ENCODE peak calls at places on chromosomes 7 and 10, in four cellular contexts. Z, Q, S and T are unnamed samples.

GRCh38 chr10:57785068-57785467 is 482.6 kb downstream of the IPMK start:
- DNase-seq in Z (no peak), Q (no peak), S (no peak), T (no peak)

GRCh38 chr10:99329238-99329890 is at the start of gene CNNM1:
- DNase-seq in Z (peak), Q (peak), S (peak), T (peak)

GRCh38 chr10:89522463-89522862 is 12.9 kb downstream of the SLC16A12 start:
- DNase-seq in Z (no peak), Q (no peak), S (no peak), T (no peak)

GRCh38 chr7:140478361-140479061 is 794 bp downstream of the MKRN1 start:
- DNase-seq in Z (peak), Q (peak), S (no peak), T (no peak)

GRCh38 chr7:101947899-101948298 is 130.5 kb downstream of the CUX1 start:
- DNase-seq in Z (no peak), Q (no peak), S (peak), T (peak)

GRCh38 chr7:151706568-151707469 is 170.1 kb downstream of the PRKAG2 start:
- DNase-seq in Z (no peak), Q (no peak), S (no peak), T (no peak)

GRCh38 chr7:1558181-1558811 is 2.3 kb upstream of the TMEM184A start:
- DNase-seq in Z (peak), Q (no peak), S (no peak), T (peak)

GRCh38 chr7:155232911-155233702 is 64.6 kb upstream of the INSIG1 start:
- DNase-seq in Z (peak), Q (no peak), S (no peak), T (no peak)

GRCh38 chr7:81161459-81162075 is 242.7 kb upstream of the SEMA3C start:
- DNase-seq in Z (no peak), Q (no peak), S (no peak), T (no peak)

GRCh38 chr7:141220263-141220662 is 146.4 kb downstream of the TMEM178B start:
- DNase-seq in Z (no peak), Q (no peak), S (no peak), T (no peak)

GRCh38 chr10:103443475-103444185 is 8.5 kb downstream of the CALHM2 start:
- DNase-seq in Z (no peak), Q (no peak), S (no peak), T (no peak)

GRCh38 chr10:127877701-127878100 is 15.0 kb downstream of the CLRN3 start:
- DNase-seq in Z (no peak), Q (no peak), S (no peak), T (no peak)

GRCh38 chr7:7188091-7188490 is 5.7 kb downstream of the C1GALT1 start:
- DNase-seq in Z (no peak), Q (no peak), S (no peak), T (no peak)

GRCh38 chr10:103921750-103922195 is 3.8 kb upstream of the STN1 start:
- DNase-seq in Z (no peak), Q (peak), S (no peak), T (no peak)

GRCh38 chr10:103067951-103068350 is 125.1 kb downstream of the NT5C2 start:
- DNase-seq in Z (no peak), Q (no peak), S (no peak), T (no peak)

GRCh38 chr7:100705341-100705752 is 574 bp upstream of the POP7 start:
- DNase-seq in Z (peak), Q (peak), S (peak), T (peak)

GRCh38 chr7:72805526-72806494 is 22.2 kb downstream of the TYW1B start:
- DNase-seq in Z (no peak), Q (no peak), S (no peak), T (no peak)

GRCh38 chr7:77811895-77812685 is 13.5 kb downstream of the PHTF2 start:
- DNase-seq in Z (no peak), Q (no peak), S (no peak), T (no peak)

GRCh38 chr7:157219154-157219553 is 80.4 kb downstream of the UBE3C start:
- DNase-seq in Z (no peak), Q (peak), S (no peak), T (peak)

GRCh38 chr10:12643279-12643678 is 293.9 kb downstream of the CAMK1D start:
- DNase-seq in Z (no peak), Q (no peak), S (no peak), T (no peak)

GRCh38 chr7:98420966-98421612 is 20.2 kb upstream of the BAIAP2L1 start:
- DNase-seq in Z (peak), Q (peak), S (peak), T (peak)

GRCh38 chr10:97584060-97584797 is at the start of gene HOGA1:
- DNase-seq in Z (peak), Q (peak), S (peak), T (peak)

GRCh38 chr7:5526190-5527037 is 102.8 kb upstream of the TNRC18 start:
- DNase-seq in Z (no peak), Q (no peak), S (no peak), T (no peak)

GRCh38 chr10:75211007-75211735 is 575 bp downstream of the VDAC2 start:
- DNase-seq in Z (no peak), Q (no peak), S (no peak), T (no peak)

GRCh38 chr10:23695825-23696420 is 257.0 kb downstream of the OTUD1 start:
- DNase-seq in Z (no peak), Q (no peak), S (no peak), T (no peak)

GRCh38 chr10:36195364-36195763 is 553.3 kb upstream of the FZD8 start:
- DNase-seq in Z (no peak), Q (no peak), S (no peak), T (no peak)

GRCh38 chr10:62992145-62992721 is 140.9 kb upstream of the NRBF2 start:
- DNase-seq in Z (no peak), Q (no peak), S (no peak), T (no peak)

GRCh38 chr10:125030567-125031197 is 88.8 kb downstream of the ZRANB1 start:
- DNase-seq in Z (no peak), Q (no peak), S (no peak), T (peak)

GRCh38 chr7:70739646-70740045 is 392.3 kb upstream of the GALNT17 start:
- DNase-seq in Z (no peak), Q (no peak), S (no peak), T (no peak)
- H3K27ac ChIP-seq in Z (no peak), Q (no peak), S (no peak), T (no peak)

GRCh38 chr7:134141868-134142264 is 14.7 kb downstream of the LRGUK start:
- DNase-seq in Z (no peak), Q (no peak), S (no peak), T (no peak)
- H3K27ac ChIP-seq in Z (no peak), Q (no peak), S (no peak), T (no peak)

GRCh38 chr10:87721781-87722180 is 62.1 kb downstream of the PAPSS2 start:
- DNase-seq in Z (no peak), Q (no peak), S (no peak), T (no peak)

GRCh38 chr10:87712913-87713616 is 53.4 kb downstream of the PAPSS2 start:
- DNase-seq in Z (no peak), Q (no peak), S (no peak), T (no peak)

GRCh38 chr10:87720665-87721064 is 61.0 kb downstream of the PAPSS2 start:
- DNase-seq in Z (no peak), Q (no peak), S (no peak), T (no peak)

GRCh38 chr10:87713707-87714106 is 54.0 kb downstream of the PAPSS2 start:
- DNase-seq in Z (no peak), Q (no peak), S (no peak), T (no peak)

GRCh38 chr10:87715727-87716670 is 56.3 kb downstream of the PAPSS2 start:
- DNase-seq in Z (no peak), Q (no peak), S (no peak), T (no peak)
- H3K27ac ChIP-seq in Z (no peak), Q (no peak), S (no peak), T (no peak)

GRCh38 chr7:96127746-96128145 is 194.2 kb downstream of the SLC25A13 start:
- DNase-seq in Z (no peak), Q (no peak), S (no peak), T (no peak)

GRCh38 chr7:96131525-96131924 is 190.4 kb downstream of the SLC25A13 start:
- DNase-seq in Z (no peak), Q (no peak), S (no peak), T (no peak)

GRCh38 chr7:96122746-96123145 is 199.2 kb downstream of the SLC25A13 start:
- DNase-seq in Z (no peak), Q (no peak), S (no peak), T (no peak)

GRCh38 chr7:96121752-96122151 is 200.1 kb downstream of the SLC25A13 start:
- DNase-seq in Z (no peak), Q (no peak), S (no peak), T (no peak)

GRCh38 chr7:96126382-96126781 is 195.5 kb downstream of the SLC25A13 start:
- DNase-seq in Z (no peak), Q (no peak), S (no peak), T (no peak)
- H3K27ac ChIP-seq in Z (no peak), Q (no peak), S (no peak), T (no peak)

GRCh38 chr7:121078701-121079227 is 90.3 kb downstream of the CPED1 start:
- DNase-seq in Z (no peak), Q (no peak), S (no peak), T (no peak)

GRCh38 chr7:121077165-121077630 is 88.7 kb downstream of the CPED1 start:
- DNase-seq in Z (no peak), Q (no peak), S (no peak), T (no peak)

GRCh38 chr7:121076350-121077164 is 88.0 kb downstream of the CPED1 start:
- DNase-seq in Z (no peak), Q (no peak), S (no peak), T (no peak)

GRCh38 chr7:121073463-121074099 is 85.1 kb downstream of the CPED1 start:
- DNase-seq in Z (no peak), Q (no peak), S (no peak), T (no peak)

DNA sequence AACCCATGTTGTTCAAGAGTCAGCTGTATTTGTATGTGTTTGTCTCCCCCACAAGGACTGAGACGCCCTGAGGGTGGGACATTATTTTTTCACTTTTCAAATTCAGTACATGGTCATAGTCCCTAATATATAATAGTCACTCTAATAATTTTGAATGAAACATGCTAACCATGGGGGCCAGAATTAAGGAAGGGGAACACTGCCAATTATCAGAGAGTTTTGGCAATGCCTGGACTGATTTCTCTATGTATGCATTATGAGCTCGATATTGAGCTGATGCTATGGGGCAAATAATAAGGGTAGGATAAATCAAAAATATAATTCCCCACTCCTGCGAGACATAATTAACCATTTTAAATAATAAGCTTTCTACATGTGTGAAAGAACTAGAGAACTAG is 87.4 kb downstream of the CPED1 start:
- DNase-seq in Z (no peak), Q (no peak), S (no peak), T (no peak)
- H3K27ac ChIP-seq in Z (no peak), Q (no peak), S (no peak), T (no peak)

GRCh38 chr10:26735435-26735834 is 37.9 kb downstream of the PDSS1 start:
- DNase-seq in Z (no peak), Q (no peak), S (no peak), T (no peak)

GRCh38 chr10:26739087-26739631 is 41.7 kb downstream of the PDSS1 start:
- DNase-seq in Z (no peak), Q (no peak), S (no peak), T (no peak)

GRCh38 chr10:26741368-26741767 is 43.9 kb downstream of the PDSS1 start:
- DNase-seq in Z (no peak), Q (no peak), S (no peak), T (no peak)

GRCh38 chr10:26738354-26738753 is 40.9 kb downstream of the PDSS1 start:
- DNase-seq in Z (no peak), Q (no peak), S (no peak), T (no peak)

GRCh38 chr10:26737730-26738129 is 40.2 kb downstream of the PDSS1 start:
- DNase-seq in Z (no peak), Q (no peak), S (no peak), T (no peak)
- H3K27ac ChIP-seq in Z (no peak), Q (no peak), S (peak), T (no peak)

DNA sequence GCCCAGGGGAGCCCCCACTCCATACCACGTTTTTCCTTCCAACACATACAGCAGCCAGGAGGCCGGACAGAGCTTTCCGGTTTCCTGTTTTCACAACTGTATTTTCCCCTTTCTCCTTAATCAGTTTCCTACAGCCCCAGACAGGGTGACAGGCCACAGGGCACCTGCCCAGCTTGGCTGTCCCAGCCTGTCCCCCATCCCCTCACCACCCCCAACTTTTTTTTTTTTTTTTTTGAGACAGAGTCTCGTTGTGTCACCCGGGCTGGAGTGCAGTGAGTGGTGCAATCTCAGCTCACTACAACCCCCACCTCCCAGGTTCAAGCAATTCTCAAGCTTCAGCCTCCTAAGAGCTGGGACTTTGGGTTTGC is 10.3 kb upstream of the HSPB1 start:
- DNase-seq in Z (no peak), Q (no peak), S (no peak), T (no peak)
- H3K27ac ChIP-seq in Z (peak), Q (peak), S (peak), T (peak)

GRCh38 chr7:50665403-50666123 is 100.4 kb upstream of the DDC start:
- DNase-seq in Z (no peak), Q (no peak), S (no peak), T (no peak)
- H3K27ac ChIP-seq in Z (no peak), Q (no peak), S (peak), T (no peak)

GRCh38 chr10:4765428-4765827 is 60.6 kb upstream of the AKR1E2 start:
- DNase-seq in Z (no peak), Q (no peak), S (no peak), T (no peak)
- H3K27ac ChIP-seq in Z (no peak), Q (no peak), S (no peak), T (no peak)